ENCODE peak calls at places on chromosomes 7 and 10, in five cellular contexts. K is SK-N-SH, D is HCT116, E is GM12878, C is K562. L is an unnamed sample.

GRCh38 chr7:86867163-86867762 is 192.2 kb downstream of the ELAPOR2 start:
- DNase-seq in E (no peak), D (no peak), K (no peak), C (no peak), L (no peak)

GRCh38 chr10:73471226-73471625 is 24.6 kb downstream of the PPP3CB start:
- DNase-seq in E (no peak), D (no peak), C (no peak), K (no peak), L (no peak)

GRCh38 chr7:95874541-95875265 is 102.3 kb downstream of the DYNC1I1 start:
- DNase-seq in D (no peak), K (no peak), C (no peak), E (no peak), L (no peak)

GRCh38 chr10:74586088-74586585 is 240.3 kb upstream of the KAT6B start:
- DNase-seq in K (peak; percentile 12), D (no peak), C (peak; percentile 15), E (peak; percentile 73), L (no peak)

GRCh38 chr7:75987026-75987804 is 7.2 kb downstream of the TMEM120A start:
- DNase-seq in K (peak; percentile 41), E (no peak), C (no peak), D (no peak), L (no peak)

GRCh38 chr10:72013202-72013945 is 49.2 kb downstream of the CHST3 start:
- DNase-seq in D (no peak), E (no peak), C (no peak), K (peak; percentile 88), L (no peak)

GRCh38 chr7:13071999-13072398 is 384.6 kb downstream of the ARL4A start:
- DNase-seq in E (no peak), C (no peak), D (no peak), K (no peak), L (no peak)

GRCh38 chr7:35734001-35734483 is 39.1 kb upstream of the HERPUD2 start:
- DNase-seq in D (no peak), C (no peak), K (no peak), E (no peak), L (no peak)

GRCh38 chr7:30668102-30668501 is 14.2 kb downstream of the CRHR2 start:
- DNase-seq in K (peak; percentile 56), D (no peak), E (no peak), C (no peak), L (no peak)

GRCh38 chr10:128922172-128922571 is 544.9 kb upstream of the MGMT start:
- DNase-seq in D (no peak), K (no peak), C (no peak), E (no peak), L (no peak)

GRCh38 chr10:55820071-55820470 is 541.0 kb downstream of the ZWINT start:
- DNase-seq in D (no peak), E (no peak), K (no peak), C (no peak), L (no peak)

DNA sequence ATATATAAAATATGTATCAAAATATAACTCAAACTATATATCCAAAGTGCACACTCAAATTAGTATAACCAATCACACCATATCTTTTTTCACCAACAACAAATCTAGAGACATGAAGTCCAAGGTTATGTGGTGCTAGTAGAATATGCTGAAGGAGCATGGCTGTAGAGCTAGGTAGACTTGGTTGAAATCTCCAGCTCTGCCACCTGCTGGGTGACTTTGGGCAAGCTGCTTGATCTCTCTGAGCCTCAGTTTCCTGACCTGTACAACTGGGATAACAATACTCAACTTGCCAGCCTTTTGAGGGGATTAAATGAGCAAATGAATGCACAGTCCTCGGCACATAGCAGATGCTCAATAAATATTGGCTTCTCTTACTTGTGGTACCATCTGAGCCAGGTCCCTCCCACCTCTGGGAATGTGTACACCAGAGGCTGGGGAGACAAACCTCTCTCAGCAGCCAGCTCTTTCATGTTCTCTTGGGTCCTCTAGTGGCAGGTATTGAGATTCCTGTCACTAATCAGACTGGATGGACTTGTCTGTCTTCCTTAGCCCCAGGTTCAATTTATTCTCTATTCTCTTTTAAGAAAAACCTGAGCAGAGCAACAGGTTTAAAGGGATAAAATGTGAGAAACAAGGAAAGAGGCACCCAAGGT is 94.3 kb upstream of the PDE1C start:
- DNase-seq in C (peak; percentile 22), D (peak; percentile 43), K (peak; percentile 12), E (no peak), L (peak; percentile 76)
- TF ChIP-seq JUND in C (no peak), D (no peak), K (no peak), E (no peak), L (no peak)

GRCh38 chr10:120426306-120426705 is 30.7 kb upstream of the PLPP4 start:
- DNase-seq in E (no peak), D (no peak), K (no peak), C (no peak), L (no peak)
- TF ChIP-seq JUND in E (no peak), D (no peak), K (no peak), C (no peak), L (no peak)

DNA sequence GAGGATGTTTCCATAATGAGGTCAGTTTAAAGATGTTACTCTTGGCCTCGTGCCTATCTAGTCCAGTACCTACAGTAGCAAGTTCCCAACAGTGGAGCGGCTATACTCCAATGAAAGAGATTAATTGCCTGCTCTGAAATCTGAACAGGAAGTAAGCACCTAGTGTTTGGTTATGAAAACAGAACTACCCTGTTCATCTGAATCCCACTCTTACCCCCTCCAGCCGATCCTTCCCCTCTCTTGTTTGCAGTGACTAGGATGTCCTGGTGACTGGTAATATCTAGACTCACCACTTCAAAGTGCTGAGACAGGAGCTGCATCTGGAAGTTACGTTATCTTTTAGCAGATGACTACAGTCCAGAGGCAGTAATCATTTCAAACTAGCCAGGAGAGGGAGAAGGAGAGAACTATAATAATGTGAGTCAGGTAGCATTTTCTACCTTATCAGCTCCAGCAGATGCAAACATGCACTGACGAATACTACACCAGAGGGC is 666.7 kb upstream of the NRP1 start:
- DNase-seq in K (peak; percentile 38), D (no peak), E (no peak), C (peak; percentile 11), L (no peak)
- TF ChIP-seq JUND in K (no peak), D (no peak), E (no peak), C (no peak), L (no peak)

GRCh38 chr7:111101856-111102646 is 11.1 kb downstream of the LRRN3 start:
- DNase-seq in E (no peak), C (no peak), K (peak; percentile 32), D (no peak), L (no peak)

GRCh38 chr7:111096997-111097396 is 6.1 kb downstream of the LRRN3 start:
- DNase-seq in D (no peak), K (no peak), E (no peak), C (no peak), L (no peak)

GRCh38 chr7:111098926-111099250 is 8.0 kb downstream of the LRRN3 start:
- DNase-seq in K (no peak), D (no peak), E (no peak), C (no peak), L (no peak)

GRCh38 chr7:111094387-111094786 is 3.5 kb downstream of the LRRN3 start:
- DNase-seq in K (no peak), C (no peak), D (no peak), E (no peak), L (no peak)

DNA sequence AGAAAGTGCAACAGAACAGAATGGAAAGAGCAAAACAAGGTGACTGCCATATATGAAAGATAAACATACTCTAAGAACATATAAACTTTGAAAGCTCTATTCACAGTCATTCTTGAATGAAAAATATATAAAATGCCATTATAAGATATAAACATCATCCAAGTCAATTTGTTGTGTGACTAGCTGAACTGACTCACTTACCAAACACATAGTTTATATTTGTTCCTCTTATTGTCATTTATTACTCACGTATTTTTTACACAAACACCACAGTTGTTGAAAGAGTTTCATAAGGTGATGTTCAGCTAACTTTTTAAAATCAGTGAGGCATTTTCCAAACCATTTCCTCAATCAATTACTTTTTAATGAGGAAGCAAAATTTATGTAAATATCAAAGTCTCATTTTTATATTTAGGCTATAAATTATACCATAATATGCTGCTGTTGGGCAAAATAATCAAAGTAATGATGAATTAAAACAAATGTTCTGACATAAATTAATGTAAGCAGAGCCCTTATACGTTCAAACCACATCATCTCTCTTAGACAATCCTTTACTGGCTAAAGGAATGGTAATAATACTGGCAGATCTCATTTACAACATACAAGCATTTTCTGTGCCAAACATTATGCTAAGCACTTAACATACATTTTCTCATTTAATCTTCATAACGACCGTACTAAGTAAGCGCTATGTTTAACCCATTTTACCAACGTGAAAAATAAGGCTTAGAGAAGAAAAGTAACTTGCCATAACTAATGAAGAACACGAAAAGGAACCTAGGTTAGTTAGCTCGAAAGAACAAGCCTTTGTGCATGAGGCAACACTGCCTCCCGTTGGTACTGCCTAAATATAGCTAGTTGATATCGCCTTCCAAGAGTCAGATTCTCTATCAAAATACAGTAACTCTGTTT is 7.3 kb downstream of the LRRN3 start:
- DNase-seq in K (no peak), E (no peak), D (peak; percentile 18), C (peak; percentile 21), L (peak; percentile 56)
- TF ChIP-seq JUND in K (no peak), E (no peak), D (no peak), C (no peak), L (no peak)

DNA sequence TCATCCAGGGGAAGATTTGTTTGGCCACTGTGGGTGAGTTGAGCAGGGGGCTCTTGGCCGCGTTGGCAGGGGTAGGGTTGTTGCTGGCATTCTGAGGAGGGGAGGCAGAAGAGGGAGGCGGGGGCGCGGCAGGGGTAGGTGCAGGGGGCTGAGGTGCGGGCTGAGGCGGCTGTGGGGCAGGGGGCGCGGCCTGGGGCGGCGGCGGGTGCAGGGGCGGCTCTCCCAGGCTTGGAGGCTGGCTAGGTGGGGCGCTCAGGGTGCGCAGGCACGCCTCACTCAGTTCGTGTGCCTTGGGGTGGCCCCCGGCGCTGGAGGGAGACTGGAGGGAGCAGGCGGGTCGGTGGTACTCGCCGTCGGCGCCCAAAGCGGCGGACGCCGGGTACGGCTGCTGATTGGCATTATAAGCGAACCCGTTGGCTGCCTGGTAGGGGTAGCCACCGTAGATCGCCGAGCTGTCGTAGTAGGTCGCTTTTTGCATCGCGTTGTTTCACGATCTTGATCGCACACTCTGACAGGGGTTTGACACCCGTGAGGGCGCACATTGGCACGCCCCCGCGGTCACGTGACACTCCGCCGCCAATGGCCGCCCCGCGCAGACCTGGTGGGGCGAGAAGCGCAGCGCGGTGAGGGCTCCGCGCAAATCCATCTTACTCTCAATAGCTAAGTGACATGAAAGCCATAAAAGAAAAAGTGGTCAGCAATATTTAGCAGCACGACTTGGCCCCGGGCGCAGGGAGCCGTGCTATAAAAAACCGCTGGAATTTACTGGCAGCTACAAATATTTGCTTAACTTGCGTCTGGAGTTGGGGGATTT is 7.9 kb upstream of the HOXA2 start:
- DNase-seq in K (peak; percentile 66), E (no peak), C (no peak), D (no peak), L (peak; percentile 46)
- TF ChIP-seq JUND in K (no peak), E (no peak), C (no peak), D (no peak), L (no peak)

L was measured in T47D.